ENCODE peak calls at places on chromosomes 6 and 20, in five cellular contexts. G, V, C, U and F are unnamed samples.

GRCh38 chr6:56535626-56536025 is 107.1 kb downstream of the DST start:
- DNase-seq in G (no peak), V (no peak), C (no peak), U (no peak), F (no peak)

GRCh38 chr6:16276991-16277981 is 38.9 kb downstream of the GMPR start:
- DNase-seq in C (peak; percentile 51), G (peak; percentile 93), U (peak; percentile 77), V (peak; percentile 59), F (peak; percentile 87)

GRCh38 chr6:2768696-2769095 is 3.5 kb downstream of the WRNIP1 start:
- DNase-seq in V (no peak), G (no peak), U (no peak), C (no peak), F (no peak)

GRCh38 chr20:33651562-33652048 is 10.5 kb upstream of the C20orf144 start:
- DNase-seq in U (peak; percentile 24), C (no peak), G (no peak), V (no peak), F (no peak)

GRCh38 chr6:112296122-112296521 is 41.8 kb upstream of the LAMA4 start:
- DNase-seq in G (peak; percentile 74), C (no peak), U (peak; percentile 88), V (no peak), F (peak; percentile 68)

GRCh38 chr6:140879861-140880260 is 1252.9 kb upstream of the GJE1 start:
- DNase-seq in C (no peak), V (no peak), G (peak; percentile 40), U (peak; percentile 20), F (no peak)

GRCh38 chr20:6702144-6702543 is 65.3 kb upstream of the BMP2 start:
- DNase-seq in V (no peak), C (no peak), U (no peak), G (peak; percentile 29), F (no peak)

GRCh38 chr6:16473184-16473907 is 235.0 kb downstream of the GMPR start:
- DNase-seq in C (no peak), U (no peak), G (no peak), V (no peak), F (no peak)

GRCh38 chr6:31308845-31309175 is 36.9 kb upstream of the HLA-C start:
- DNase-seq in V (no peak), U (no peak), C (no peak), G (no peak), F (no peak)
- H3K27ac ChIP-seq in V (no peak overlapping the region), U (no peak overlapping the region), C (no peak overlapping the region), G (no peak overlapping the region), F (no peak overlapping the region)

DNA sequence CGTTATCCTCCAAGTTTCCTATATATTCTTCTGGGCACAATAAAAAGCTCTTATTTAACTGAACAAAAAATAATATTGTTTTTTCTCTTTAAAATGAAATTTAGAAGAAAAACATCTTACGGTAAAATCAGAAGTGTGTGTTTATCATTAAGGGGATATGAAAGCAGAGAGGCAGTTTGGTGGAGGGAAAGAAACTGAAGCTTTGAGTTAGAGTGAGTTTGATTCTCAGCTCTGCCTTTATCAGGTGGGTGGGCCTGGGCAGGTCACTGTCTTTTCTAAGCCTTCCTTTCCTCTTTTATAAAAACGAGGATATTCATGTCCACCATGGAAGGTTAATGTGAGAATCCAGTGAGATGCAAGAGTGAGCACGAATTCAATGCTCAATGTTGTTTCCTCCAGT is 379.8 kb upstream of the CNR1 start:
- DNase-seq in C (no peak), G (no peak), V (no peak), U (no peak), F (no peak)
- H4K91ac ChIP-seq in C (no peak overlapping the region), G (no peak overlapping the region), V (no peak overlapping the region), U (no peak overlapping the region), F (no peak overlapping the region)

DNA sequence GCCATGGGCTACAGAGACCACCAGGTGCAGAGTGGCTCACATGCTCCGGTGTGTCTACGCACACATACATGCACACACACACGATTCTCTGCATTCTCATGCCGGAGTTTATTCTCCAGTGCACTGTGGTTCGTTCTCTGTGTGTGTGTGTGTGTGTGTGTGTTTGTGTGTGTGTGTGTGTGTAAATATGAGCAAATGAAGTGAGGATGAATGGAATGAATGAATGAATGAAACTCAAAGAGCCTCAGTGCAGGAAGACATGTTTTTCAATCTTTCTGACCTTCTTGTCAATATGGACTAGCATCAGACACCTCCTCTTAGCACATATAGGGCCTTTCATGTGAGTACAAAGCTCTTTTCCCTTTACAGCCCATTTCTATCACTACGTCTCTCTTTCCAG is 1.6 kb downstream of the TMEM74B start:
- DNase-seq in U (no peak), G (no peak), C (no peak), V (no peak), F (no peak)
- H2BK12ac ChIP-seq in U (no peak overlapping the region), G (no peak overlapping the region), C (no peak overlapping the region), V (no peak overlapping the region), F (no peak overlapping the region)

GRCh38 chr6:118371955-118372354 is 176.1 kb upstream of the PLN start:
- DNase-seq in U (no peak), G (no peak), V (no peak), C (no peak), F (no peak)

GRCh38 chr6:118372413-118372812 is 175.7 kb upstream of the PLN start:
- DNase-seq in U (no peak), V (no peak), C (no peak), G (peak; percentile 50), F (no peak)

DNA sequence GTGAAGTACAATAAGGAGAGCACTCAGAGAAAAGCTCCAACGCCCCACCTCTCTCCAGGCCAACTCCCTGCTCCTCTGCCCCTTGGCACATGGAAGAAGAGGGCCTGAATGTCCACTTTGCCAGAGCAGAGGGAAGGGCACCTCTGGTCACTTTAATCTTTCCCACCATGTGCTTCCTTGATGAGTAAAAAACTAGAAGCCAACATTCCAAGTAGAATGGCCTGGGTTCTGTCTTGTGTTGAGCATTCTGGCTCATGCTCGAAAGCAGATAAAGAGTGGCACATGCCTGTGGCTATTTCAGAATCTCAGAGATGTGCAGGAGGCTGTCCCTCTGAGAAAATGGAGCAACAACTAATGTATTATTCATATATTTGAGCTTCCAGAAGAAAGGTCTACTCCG is 177.4 kb upstream of the PLN start:
- DNase-seq in G (peak; percentile 53), C (no peak), V (no peak), U (no peak), F (no peak)
- H3K27ac ChIP-seq in G (no peak overlapping the region), C (no peak overlapping the region), V (no peak overlapping the region), U (no peak overlapping the region), F (no peak overlapping the region)

GRCh38 chr6:109869398-109870165 is 108.5 kb upstream of the GPR6 start:
- DNase-seq in C (no peak), V (no peak), G (peak; percentile 22), U (no peak), F (no peak)
- H4K91ac ChIP-seq in C (no peak overlapping the region), V (peak overlapping the region; percentile 2), G (no peak overlapping the region), U (no peak overlapping the region), F (no peak overlapping the region)

GRCh38 chr6:38432079-38432478 is 207.7 kb downstream of the BTBD9 start:
- DNase-seq in V (no peak), C (no peak), U (peak; percentile 42), G (no peak), F (no peak)
- H2BK12ac ChIP-seq in V (no peak overlapping the region), C (no peak overlapping the region), U (no peak overlapping the region), G (no peak overlapping the region), F (no peak overlapping the region)